ENCODE peak calls at places on chromosome 5, in six cellular contexts. One of them, this sample, is unnamed.

GRCh38 chr5:55407059-55407684 is 99.4 kb downstream of the MTREX start:
- DNase-seq in naive thymus-derived CD4-positive, alpha-beta T cell: no peak
- DNase-seq in hypothalamus: no peak
- DNase-seq in AG09309: peak
- DNase-seq in NCI-H1092: no peak
- DNase-seq in renal cortical epithelial cell: peak
- DNase-seq in this sample: no peak

GRCh38 chr5:168174376-168174775 is 117.1 kb upstream of the WWC1 start:
- DNase-seq in naive thymus-derived CD4-positive, alpha-beta T cell: no peak
- DNase-seq in hypothalamus: no peak
- DNase-seq in AG09309: no peak
- DNase-seq in NCI-H1092: no peak
- DNase-seq in renal cortical epithelial cell: peak
- DNase-seq in this sample: no peak

GRCh38 chr5:118863345-118863744 is 125.0 kb downstream of the DTWD2 start:
- DNase-seq in naive thymus-derived CD4-positive, alpha-beta T cell: no peak
- DNase-seq in hypothalamus: no peak
- DNase-seq in AG09309: no peak
- DNase-seq in NCI-H1092: no peak
- DNase-seq in renal cortical epithelial cell: peak
- DNase-seq in this sample: no peak

GRCh38 chr5:81842795-81843377 is 92.0 kb upstream of the SSBP2 start:
- DNase-seq in naive thymus-derived CD4-positive, alpha-beta T cell: no peak
- DNase-seq in hypothalamus: no peak
- DNase-seq in AG09309: no peak
- DNase-seq in NCI-H1092: no peak
- DNase-seq in renal cortical epithelial cell: no peak
- DNase-seq in this sample: no peak

GRCh38 chr5:143142596-143143435 is 260.7 kb downstream of the NR3C1 start:
- DNase-seq in naive thymus-derived CD4-positive, alpha-beta T cell: no peak
- DNase-seq in hypothalamus: no peak
- DNase-seq in AG09309: peak
- DNase-seq in NCI-H1092: no peak
- DNase-seq in renal cortical epithelial cell: peak
- DNase-seq in this sample: no peak

GRCh38 chr5:173714551-173715428 is 98.3 kb upstream of the BOD1 start:
- DNase-seq in naive thymus-derived CD4-positive, alpha-beta T cell: no peak
- DNase-seq in hypothalamus: no peak
- DNase-seq in AG09309: peak
- DNase-seq in NCI-H1092: no peak
- DNase-seq in renal cortical epithelial cell: no peak
- DNase-seq in this sample: peak

GRCh38 chr5:150411245-150411979 is 1.3 kb downstream of the CD74 start:
- DNase-seq in naive thymus-derived CD4-positive, alpha-beta T cell: no peak
- DNase-seq in hypothalamus: no peak
- DNase-seq in AG09309: no peak
- DNase-seq in NCI-H1092: no peak
- DNase-seq in renal cortical epithelial cell: peak
- DNase-seq in this sample: no peak

GRCh38 chr5:157744055-157745011 is 821 bp downstream of the LSM11 start:
- DNase-seq in naive thymus-derived CD4-positive, alpha-beta T cell: no peak
- DNase-seq in hypothalamus: no peak
- DNase-seq in AG09309: no peak
- DNase-seq in NCI-H1092: no peak
- DNase-seq in renal cortical epithelial cell: no peak
- DNase-seq in this sample: no peak

GRCh38 chr5:112614986-112615385 is 122.7 kb upstream of the APC start:
- DNase-seq in naive thymus-derived CD4-positive, alpha-beta T cell: no peak
- DNase-seq in hypothalamus: no peak
- DNase-seq in AG09309: no peak
- DNase-seq in NCI-H1092: no peak
- DNase-seq in renal cortical epithelial cell: peak
- DNase-seq in this sample: no peak

GRCh38 chr5:176360894-176361436 is 599 bp downstream of the KIAA1191 start:
- DNase-seq in naive thymus-derived CD4-positive, alpha-beta T cell: no peak
- DNase-seq in hypothalamus: no peak
- DNase-seq in AG09309: no peak
- DNase-seq in NCI-H1092: no peak
- DNase-seq in renal cortical epithelial cell: no peak
- DNase-seq in this sample: no peak

GRCh38 chr5:1513326-1514026 is 10.3 kb downstream of the LPCAT1 start:
- DNase-seq in naive thymus-derived CD4-positive, alpha-beta T cell: peak
- DNase-seq in hypothalamus: no peak
- DNase-seq in AG09309: no peak
- DNase-seq in NCI-H1092: no peak
- DNase-seq in renal cortical epithelial cell: no peak
- DNase-seq in this sample: no peak

GRCh38 chr5:172573115-172573882 is 67.8 kb upstream of the NEURL1B start:
- DNase-seq in naive thymus-derived CD4-positive, alpha-beta T cell: no peak
- DNase-seq in hypothalamus: no peak
- DNase-seq in AG09309: no peak
- DNase-seq in NCI-H1092: no peak
- DNase-seq in renal cortical epithelial cell: no peak
- DNase-seq in this sample: no peak

GRCh38 chr5:1002836-1003235 is 5.8 kb upstream of the NKD2 start:
- DNase-seq in naive thymus-derived CD4-positive, alpha-beta T cell: no peak
- DNase-seq in hypothalamus: no peak
- DNase-seq in AG09309: no peak
- DNase-seq in NCI-H1092: no peak
- DNase-seq in renal cortical epithelial cell: no peak
- DNase-seq in this sample: no peak

GRCh38 chr5:173798127-173798810 is 89.9 kb upstream of the CPEB4 start:
- DNase-seq in naive thymus-derived CD4-positive, alpha-beta T cell: no peak
- DNase-seq in hypothalamus: no peak
- DNase-seq in AG09309: no peak
- DNase-seq in NCI-H1092: no peak
- DNase-seq in renal cortical epithelial cell: no peak
- DNase-seq in this sample: no peak

GRCh38 chr5:72954389-72954788 is 1.5 kb upstream of the FCHO2 start:
- DNase-seq in naive thymus-derived CD4-positive, alpha-beta T cell: no peak
- DNase-seq in hypothalamus: no peak
- DNase-seq in AG09309: no peak
- DNase-seq in NCI-H1092: no peak
- DNase-seq in renal cortical epithelial cell: no peak
- DNase-seq in this sample: no peak

GRCh38 chr5:64505769-64506566 is at the start of gene RGS7BP:
- DNase-seq in naive thymus-derived CD4-positive, alpha-beta T cell: no peak
- DNase-seq in hypothalamus: peak
- DNase-seq in AG09309: no peak
- DNase-seq in NCI-H1092: peak
- DNase-seq in renal cortical epithelial cell: peak
- DNase-seq in this sample: no peak

GRCh38 chr5:151810449-151810848 is 38.7 kb downstream of the G3BP1 start:
- DNase-seq in naive thymus-derived CD4-positive, alpha-beta T cell: no peak
- DNase-seq in hypothalamus: no peak
- DNase-seq in AG09309: no peak
- DNase-seq in NCI-H1092: no peak
- DNase-seq in renal cortical epithelial cell: no peak
- DNase-seq in this sample: no peak

GRCh38 chr5:2187156-2187555 is 304.4 kb upstream of the IRX4 start:
- DNase-seq in naive thymus-derived CD4-positive, alpha-beta T cell: no peak
- DNase-seq in hypothalamus: no peak
- DNase-seq in AG09309: no peak
- DNase-seq in NCI-H1092: no peak
- DNase-seq in renal cortical epithelial cell: no peak
- DNase-seq in this sample: no peak

GRCh38 chr5:180632768-180633167 is 16.6 kb downstream of the FLT4 start:
- DNase-seq in naive thymus-derived CD4-positive, alpha-beta T cell: no peak
- DNase-seq in hypothalamus: no peak
- DNase-seq in AG09309: no peak
- DNase-seq in NCI-H1092: no peak
- DNase-seq in renal cortical epithelial cell: no peak
- DNase-seq in this sample: no peak

GRCh38 chr5:27038476-27038875 is at the start of gene CDH9:
- DNase-seq in naive thymus-derived CD4-positive, alpha-beta T cell: no peak
- DNase-seq in hypothalamus: no peak
- DNase-seq in AG09309: no peak
- DNase-seq in NCI-H1092: no peak
- DNase-seq in renal cortical epithelial cell: no peak
- DNase-seq in this sample: no peak

GRCh38 chr5:16934669-16935068 is 1.4 kb downstream of the MYO10 start:
- DNase-seq in naive thymus-derived CD4-positive, alpha-beta T cell: no peak
- DNase-seq in hypothalamus: no peak
- DNase-seq in AG09309: no peak
- DNase-seq in NCI-H1092: no peak
- DNase-seq in renal cortical epithelial cell: peak
- DNase-seq in this sample: no peak

GRCh38 chr5:167908596-167908995 is 382.8 kb upstream of the WWC1 start:
- DNase-seq in naive thymus-derived CD4-positive, alpha-beta T cell: no peak
- DNase-seq in hypothalamus: no peak
- DNase-seq in AG09309: no peak
- DNase-seq in NCI-H1092: no peak
- DNase-seq in renal cortical epithelial cell: peak
- DNase-seq in this sample: no peak

GRCh38 chr5:14035859-14036440 is 91.5 kb upstream of the DNAH5 start:
- DNase-seq in naive thymus-derived CD4-positive, alpha-beta T cell: no peak
- DNase-seq in hypothalamus: no peak
- DNase-seq in AG09309: peak
- DNase-seq in NCI-H1092: no peak
- DNase-seq in renal cortical epithelial cell: peak
- DNase-seq in this sample: peak

GRCh38 chr5:23740029-23740428 is 232.6 kb downstream of the PRDM9 start:
- DNase-seq in naive thymus-derived CD4-positive, alpha-beta T cell: no peak
- DNase-seq in hypothalamus: no peak
- DNase-seq in AG09309: no peak
- DNase-seq in NCI-H1092: no peak
- DNase-seq in renal cortical epithelial cell: no peak
- DNase-seq in this sample: no peak

GRCh38 chr5:21810737-21811316 is 1042.3 kb downstream of the CDH12 start:
- DNase-seq in naive thymus-derived CD4-positive, alpha-beta T cell: no peak
- DNase-seq in hypothalamus: no peak
- DNase-seq in AG09309: no peak
- DNase-seq in NCI-H1092: no peak
- DNase-seq in renal cortical epithelial cell: peak
- DNase-seq in this sample: no peak

GRCh38 chr5:179312557-179313235 is 32.6 kb downstream of the ADAMTS2 start:
- DNase-seq in naive thymus-derived CD4-positive, alpha-beta T cell: no peak
- DNase-seq in hypothalamus: no peak
- DNase-seq in AG09309: no peak
- DNase-seq in NCI-H1092: no peak
- DNase-seq in renal cortical epithelial cell: no peak
- DNase-seq in this sample: no peak

This sample was measured in GM04503.